ENCODE peak calls at places on chromosomes 1 and 21, in eight cellular contexts. One of them, this sample, is unnamed.

GRCh38 chr1:237650809-237651208 is 239.9 kb downstream of the ZP4 start:
- DNase-seq in HEK293T: no peak
- DNase-seq in memory B cell: no peak
- DNase-seq in stimulated activated CD4-positive, alpha-beta T cell treated with anti-CD3 and anti-CD28 coated beads, TNF-alpha, amount 100 ng/mL, for 1 hour: no peak
- DNase-seq in amygdala: no peak
- DNase-seq in AG08396: no peak
- DNase-seq in naive thymus-derived CD8-positive, alpha-beta T cell: no peak
- DNase-seq in MV-4-11: no peak
- DNase-seq in this sample: no peak

GRCh38 chr21:18298228-18298627 is 53.6 kb downstream of the CHODL start:
- DNase-seq in HEK293T: no peak
- DNase-seq in memory B cell: no peak
- DNase-seq in stimulated activated CD4-positive, alpha-beta T cell treated with anti-CD3 and anti-CD28 coated beads, TNF-alpha, amount 100 ng/mL, for 1 hour: no peak
- DNase-seq in amygdala: no peak
- DNase-seq in AG08396: no peak
- DNase-seq in naive thymus-derived CD8-positive, alpha-beta T cell: no peak
- DNase-seq in MV-4-11: no peak
- DNase-seq in this sample: no peak

GRCh38 chr1:61428146-61428545 is 296.8 kb downstream of the TM2D1 start:
- DNase-seq in HEK293T: no peak
- DNase-seq in memory B cell: no peak
- DNase-seq in stimulated activated CD4-positive, alpha-beta T cell treated with anti-CD3 and anti-CD28 coated beads, TNF-alpha, amount 100 ng/mL, for 1 hour: no peak
- DNase-seq in amygdala: no peak
- DNase-seq in AG08396: no peak
- DNase-seq in naive thymus-derived CD8-positive, alpha-beta T cell: no peak
- DNase-seq in MV-4-11: no peak
- DNase-seq in this sample: no peak

GRCh38 chr1:180953291-180953747 is 40.6 kb downstream of the KIAA1614 start:
- DNase-seq in HEK293T: no peak
- DNase-seq in memory B cell: no peak
- DNase-seq in stimulated activated CD4-positive, alpha-beta T cell treated with anti-CD3 and anti-CD28 coated beads, TNF-alpha, amount 100 ng/mL, for 1 hour: no peak
- DNase-seq in amygdala: no peak
- DNase-seq in AG08396: no peak
- DNase-seq in naive thymus-derived CD8-positive, alpha-beta T cell: no peak
- DNase-seq in MV-4-11: no peak
- DNase-seq in this sample: no peak

GRCh38 chr1:150282558-150282958 is 204 bp downstream of the CIART start:
- DNase-seq in HEK293T: no peak
- DNase-seq in memory B cell: no peak
- DNase-seq in stimulated activated CD4-positive, alpha-beta T cell treated with anti-CD3 and anti-CD28 coated beads, TNF-alpha, amount 100 ng/mL, for 1 hour: no peak
- DNase-seq in amygdala: no peak
- DNase-seq in AG08396: peak
- DNase-seq in naive thymus-derived CD8-positive, alpha-beta T cell: no peak
- DNase-seq in MV-4-11: no peak
- DNase-seq in this sample: no peak

GRCh38 chr1:28104866-28105467 is 16.6 kb upstream of the EYA3 start:
- DNase-seq in HEK293T: peak
- DNase-seq in memory B cell: no peak
- DNase-seq in stimulated activated CD4-positive, alpha-beta T cell treated with anti-CD3 and anti-CD28 coated beads, TNF-alpha, amount 100 ng/mL, for 1 hour: no peak
- DNase-seq in amygdala: peak
- DNase-seq in AG08396: peak
- DNase-seq in naive thymus-derived CD8-positive, alpha-beta T cell: no peak
- DNase-seq in MV-4-11: peak
- DNase-seq in this sample: no peak

GRCh38 chr1:59885160-59885832 is 41.3 kb downstream of the CYP2J2 start:
- DNase-seq in HEK293T: no peak
- DNase-seq in memory B cell: no peak
- DNase-seq in stimulated activated CD4-positive, alpha-beta T cell treated with anti-CD3 and anti-CD28 coated beads, TNF-alpha, amount 100 ng/mL, for 1 hour: no peak
- DNase-seq in amygdala: no peak
- DNase-seq in AG08396: no peak
- DNase-seq in naive thymus-derived CD8-positive, alpha-beta T cell: no peak
- DNase-seq in MV-4-11: no peak
- DNase-seq in this sample: no peak

GRCh38 chr1:29672955-29673507 is 436.7 kb downstream of the PTPRU start:
- DNase-seq in HEK293T: no peak
- DNase-seq in memory B cell: no peak
- DNase-seq in stimulated activated CD4-positive, alpha-beta T cell treated with anti-CD3 and anti-CD28 coated beads, TNF-alpha, amount 100 ng/mL, for 1 hour: no peak
- DNase-seq in amygdala: no peak
- DNase-seq in AG08396: no peak
- DNase-seq in naive thymus-derived CD8-positive, alpha-beta T cell: peak
- DNase-seq in MV-4-11: no peak
- DNase-seq in this sample: no peak

GRCh38 chr1:63915121-63915520 is 141.3 kb downstream of the ROR1 start:
- DNase-seq in HEK293T: no peak
- DNase-seq in memory B cell: no peak
- DNase-seq in stimulated activated CD4-positive, alpha-beta T cell treated with anti-CD3 and anti-CD28 coated beads, TNF-alpha, amount 100 ng/mL, for 1 hour: no peak
- DNase-seq in amygdala: no peak
- DNase-seq in AG08396: no peak
- DNase-seq in naive thymus-derived CD8-positive, alpha-beta T cell: no peak
- DNase-seq in MV-4-11: peak
- DNase-seq in this sample: no peak